ENCODE peak calls at places on chromosome 6, in eight cellular contexts. Y is uterus, J is cardiac muscle cell, S is tibial artery, M is neural progenitor cell, H is HCT116, V is Panc1, L is AG04450. P is an unnamed sample. For H3K9me3, the result is how much of the 10 kb centered on the place peaks cover.

GRCh38 chr6:62039602-62040001 is 246.4 kb downstream of the KHDRBS2 start:
- DNase-seq in Y (no peak), L (no peak), M (no peak), V (no peak), H (no peak), J (no peak), S (no peak), P (no peak)

GRCh38 chr6:145814035-145814500 is 527 bp downstream of the FBXO30 start:
- DNase-seq in H (no peak), V (peak), L (no peak), S (peak), M (peak), J (no peak), Y (peak), P (no peak)

GRCh38 chr6:17015144-17015543 is 86.7 kb upstream of the STMND1 start:
- DNase-seq in M (no peak), H (no peak), S (no peak), J (peak), V (no peak), Y (no peak), L (no peak), P (peak)

GRCh38 chr6:84151669-84152068 is 75.8 kb downstream of the CEP162 start:
- DNase-seq in V (no peak), L (no peak), H (no peak), M (no peak), S (no peak), J (no peak), Y (no peak), P (no peak)

GRCh38 chr6:45947807-45948206 is 67.9 kb downstream of the CLIC5 start:
- DNase-seq in L (no peak), V (no peak), S (no peak), J (no peak), Y (no peak), M (no peak), H (no peak), P (no peak)

GRCh38 chr6:41426438-41426851 is 91.0 kb downstream of the NCR2 start:
- DNase-seq in Y (no peak), M (peak), S (no peak), H (no peak), L (no peak), V (no peak), J (peak), P (no peak)

GRCh38 chr6:132693478-132693877 is 20.4 kb downstream of the VNN1 start:
- DNase-seq in H (no peak), S (no peak), M (no peak), Y (no peak), V (no peak), L (no peak), J (peak), P (no peak)

GRCh38 chr6:1771324-1771723 is 161.6 kb downstream of the FOXC1 start:
- DNase-seq in V (no peak), S (no peak), H (no peak), Y (no peak), J (peak), M (no peak), L (no peak), P (no peak)

GRCh38 chr6:118617350-118617957 is 33.9 kb downstream of the CEP85L start:
- DNase-seq in H (no peak), S (no peak), J (no peak), Y (no peak), V (no peak), L (no peak), M (no peak), P (no peak)

GRCh38 chr6:136401749-136402148 is 112.1 kb upstream of the BCLAF1 start:
- DNase-seq in L (no peak), V (no peak), J (no peak), Y (no peak), S (no peak), H (peak), M (no peak), P (no peak)

GRCh38 chr6:170368544-170368943 is 62.0 kb downstream of the FAM120B start:
- DNase-seq in L (no peak), Y (no peak), H (no peak), S (no peak), V (no peak), M (no peak), J (no peak), P (no peak)

GRCh38 chr6:44649365-44650025 is 262.0 kb downstream of the CDC5L start:
- DNase-seq in H (no peak), M (no peak), J (peak), V (no peak), L (no peak), S (no peak), Y (no peak), P (no peak)

GRCh38 chr6:31813463-31813849 is 1.6 kb downstream of the HSPA1L start:
- DNase-seq in J (no peak), V (no peak), L (no peak), S (no peak), M (no peak), H (no peak), Y (no peak), P (no peak)
- H3K4me3 ChIP-seq in J (no peak), V (peak), L (no peak), S (no peak), M (no peak), H (peak), Y (peak), P (no peak)

GRCh38 chr6:47031656-47032055 is 10.5 kb downstream of the ADGRF1 start:
- DNase-seq in V (no peak), Y (no peak), M (no peak), L (no peak), H (no peak), S (no peak), J (no peak), P (no peak)
- H3K27ac ChIP-seq in V (no peak), Y (no peak), M (no peak), L (no peak), H (no peak), S (no peak), J (no peak), P (no peak)

DNA sequence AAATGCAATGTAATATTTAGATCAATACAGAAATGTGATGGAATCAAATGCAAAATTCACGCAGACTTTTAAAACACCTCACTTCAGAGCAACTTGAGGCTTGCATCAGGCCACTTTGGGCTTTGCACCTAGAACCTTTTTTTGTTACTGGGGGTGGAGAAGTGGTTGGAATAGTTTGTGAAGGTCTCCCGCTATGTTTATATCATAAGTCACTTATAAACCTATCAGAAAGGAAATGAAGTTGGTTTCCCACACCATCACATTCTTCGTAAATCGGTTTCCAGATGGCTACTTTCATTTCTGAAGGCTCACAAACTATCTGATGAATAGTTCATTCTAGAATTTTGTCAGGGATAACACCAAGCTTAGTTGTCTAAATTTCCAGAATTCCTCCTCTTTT is 74.8 kb downstream of the PKHD1 start:
- DNase-seq in S (no peak), M (no peak), J (no peak), H (no peak), Y (no peak), V (no peak), L (no peak), P (no peak)
- H3K9me3 ChIP-seq in S (under half), M (under half), J (under half), H (under half), Y (under half), V (under half), L (under half), P (under half)

DNA sequence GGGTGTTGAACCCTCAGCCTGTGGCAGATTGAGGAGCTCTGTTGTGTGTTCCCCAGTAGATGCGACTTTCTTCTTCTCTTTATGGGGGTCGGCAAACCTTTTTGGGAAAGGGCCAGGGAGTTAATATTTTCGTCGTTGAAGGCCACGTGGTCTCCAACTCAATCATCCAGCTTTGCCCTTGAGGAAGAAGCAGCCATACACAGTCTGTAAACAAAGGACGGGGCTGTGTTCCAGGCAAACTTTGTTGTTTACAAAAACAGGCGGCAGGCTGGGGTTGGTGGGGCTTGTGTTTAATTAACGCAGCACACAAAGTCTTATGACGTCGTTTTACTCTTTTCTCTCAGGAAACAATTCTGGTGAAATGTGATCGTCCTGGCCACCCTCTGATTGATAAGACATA is 20.2 kb downstream of the KIF25 start:
- DNase-seq in J (no peak), M (no peak), L (no peak), H (no peak), Y (no peak), V (no peak), S (no peak), P (no peak)
- H3K4me3 ChIP-seq in J (no peak), M (no peak), L (no peak), H (no peak), Y (no peak), V (no peak), S (no peak), P (no peak)

GRCh38 chr6:163354085-163354484 is 60.4 kb upstream of the QKI start:
- DNase-seq in S (no peak), V (no peak), L (no peak), J (peak), H (no peak), Y (no peak), M (no peak), P (no peak)

GRCh38 chr6:163356743-163357142 is 57.8 kb upstream of the QKI start:
- DNase-seq in S (no peak), Y (no peak), H (no peak), V (no peak), L (no peak), J (no peak), M (no peak), P (no peak)

GRCh38 chr6:163356324-163356723 is 58.2 kb upstream of the QKI start:
- DNase-seq in M (peak), L (no peak), Y (no peak), J (peak), V (no peak), S (peak), H (no peak), P (no peak)

GRCh38 chr6:163354779-163355431 is 59.6 kb upstream of the QKI start:
- DNase-seq in V (no peak), L (no peak), S (no peak), H (no peak), Y (no peak), J (peak), M (no peak), P (no peak)

GRCh38 chr6:163355471-163355991 is 59.0 kb upstream of the QKI start:
- DNase-seq in M (no peak), H (no peak), J (peak), S (peak), V (no peak), L (no peak), Y (peak), P (no peak)
- H3K27ac ChIP-seq in M (no peak), H (no peak), J (peak), S (no peak), V (peak), L (peak), Y (peak), P (no peak)

DNA sequence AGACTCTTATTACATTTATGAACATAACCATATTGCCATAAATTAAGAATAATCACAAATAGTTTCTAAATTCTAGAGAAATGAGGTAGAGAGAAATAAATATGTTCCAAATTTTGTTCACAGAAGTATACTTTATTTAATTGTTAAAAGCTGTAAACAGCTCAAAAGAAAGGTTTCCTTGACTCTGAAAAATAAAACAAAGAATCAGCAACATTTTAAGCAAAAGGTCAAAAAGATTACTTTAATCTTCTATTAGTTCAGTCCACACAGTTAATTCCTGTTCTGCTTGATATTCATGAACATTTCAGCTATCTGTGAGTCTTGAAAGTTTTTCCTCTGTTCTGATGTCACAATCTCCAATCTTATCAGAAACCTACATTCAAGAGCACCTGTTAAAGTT is 197.9 kb downstream of the GJA1 start:
- DNase-seq in H (no peak), V (no peak), L (no peak), M (no peak), S (no peak), Y (no peak), J (no peak), P (no peak)
- H3K9me3 ChIP-seq in H (under half), V (under half), L (under half), M (under half), S (under half), Y (under half), J (under half), P (under half)

GRCh38 chr6:26026833-26027490 is 60.3 kb upstream of the HFE start:
- DNase-seq in H (peak), S (peak), M (peak), Y (peak), J (peak), L (peak), V (peak), P (peak)

GRCh38 chr6:26025894-26026832 is 61.1 kb upstream of the HFE start:
- DNase-seq in H (peak), Y (peak), S (peak), L (peak), J (peak), M (peak), V (peak), P (peak)

GRCh38 chr6:26028212-26028752 is 58.9 kb upstream of the HFE start:
- DNase-seq in Y (no peak), L (no peak), M (no peak), J (no peak), H (no peak), S (no peak), V (no peak), P (no peak)

GRCh38 chr6:26028753-26029569 is 58.3 kb upstream of the HFE start:
- DNase-seq in V (no peak), L (no peak), Y (no peak), J (no peak), M (peak), H (no peak), S (no peak), P (no peak)

GRCh38 chr6:26027491-26028211 is 59.6 kb upstream of the HFE start:
- DNase-seq in J (no peak), Y (no peak), V (no peak), H (no peak), M (no peak), S (no peak), L (no peak), P (no peak)
- H3K4me3 ChIP-seq in J (peak), Y (peak), V (peak), H (peak), M (peak), S (peak), L (peak), P (peak)